ENCODE peak calls at places on chromosomes 6 and 20, in ten cellular contexts. W is Peyer's patch, Q is A549, C is ovary, V is heart left ventricle, Z is erythroblast, J is right lobe of liver, G is upper lobe of left lung, N is IMR-90, U is body of pancreas. D is an unnamed sample.

GRCh38 chr6:129679758-129680157 is 30.2 kb downstream of the ARHGAP18 start:
- DNase-seq in N (no peak), Q (no peak), G (no peak), W (no peak), J (no peak), V (no peak), Z (peak), U (no peak), C (no peak), D (no peak)

GRCh38 chr6:82910394-82910793 is 155.2 kb downstream of the UBE3D start:
- DNase-seq in W (no peak), V (no peak), J (no peak), G (no peak), N (no peak), C (no peak), U (no peak), Q (no peak), Z (no peak), D (no peak)

GRCh38 chr20:14979472-14979986 is 642.1 kb upstream of the FLRT3 start:
- DNase-seq in C (no peak), V (no peak), W (no peak), N (no peak), Q (no peak), U (no peak), J (no peak), G (no peak), Z (no peak), D (no peak)

GRCh38 chr6:169793408-169793807 is 42.0 kb downstream of the ERMARD start:
- DNase-seq in G (no peak), Z (no peak), W (no peak), V (no peak), C (no peak), U (no peak), Q (no peak), J (peak), N (no peak), D (no peak)

GRCh38 chr20:53773792-53774371 is 180.2 kb upstream of the ZNF217 start:
- DNase-seq in W (no peak), J (no peak), G (no peak), C (no peak), Q (peak), V (no peak), U (no peak), Z (no peak), N (peak), D (no peak)

GRCh38 chr6:3610206-3610605 is 141.3 kb downstream of the PXDC1 start:
- DNase-seq in C (no peak), U (no peak), G (no peak), V (no peak), J (no peak), W (no peak), N (peak), Z (no peak), Q (no peak), D (no peak)

GRCh38 chr6:4441981-4442434 is 306.6 kb upstream of the ECI2 start:
- DNase-seq in N (peak), V (no peak), G (no peak), C (no peak), Z (no peak), J (no peak), U (no peak), Q (peak), W (no peak), D (no peak)

GRCh38 chr20:44552950-44553908 is 29.1 kb upstream of the PKIG start:
- DNase-seq in C (no peak), J (no peak), U (no peak), W (no peak), Q (no peak), G (no peak), V (no peak), Z (peak), N (peak), D (no peak)

GRCh38 chr6:1849686-1850580 is 240.2 kb downstream of the FOXC1 start:
- DNase-seq in V (no peak), N (no peak), J (no peak), Q (no peak), U (peak), W (no peak), C (no peak), Z (peak), G (no peak), D (no peak)

GRCh38 chr6:16759181-16759645 is 2.0 kb downstream of the ATXN1 start:
- DNase-seq in G (no peak), C (no peak), V (no peak), Z (no peak), N (no peak), U (peak), J (no peak), Q (no peak), W (no peak), D (no peak)

GRCh38 chr20:2741463-2741862 is 48.9 kb downstream of the EBF4 start:
- DNase-seq in N (no peak), V (no peak), G (no peak), C (no peak), U (no peak), Q (no peak), W (no peak), J (no peak), Z (no peak), D (no peak)

GRCh38 chr6:134063121-134063965 is 10.9 kb upstream of the SLC2A12 start:
- DNase-seq in U (no peak), V (no peak), C (no peak), N (peak), Z (no peak), Q (no peak), G (no peak), J (no peak), W (no peak), D (no peak)

GRCh38 chr6:169023161-169023874 is 230.3 kb downstream of the THBS2 start:
- DNase-seq in N (no peak), C (no peak), J (no peak), V (no peak), G (no peak), W (no peak), U (no peak), Q (no peak), Z (no peak), D (no peak)

GRCh38 chr20:7174554-7174953 is 407.1 kb downstream of the BMP2 start:
- DNase-seq in Z (no peak), J (no peak), Q (no peak), U (no peak), V (no peak), C (no peak), N (no peak), G (no peak), W (no peak), D (no peak)

GRCh38 chr6:57019434-57019833 is 27.1 kb upstream of the KIAA1586 start:
- DNase-seq in Z (peak), C (no peak), J (no peak), W (no peak), G (no peak), Q (no peak), V (no peak), N (no peak), U (no peak), D (no peak)

GRCh38 chr20:35625584-35626385 is 10.2 kb downstream of the SPAG4 start:
- DNase-seq in C (no peak), U (no peak), Q (no peak), V (no peak), W (no peak), G (no peak), Z (no peak), N (no peak), J (no peak), D (no peak)

GRCh38 chr6:36927114-36927513 is 27.4 kb upstream of the PI16 start:
- DNase-seq in G (no peak), V (no peak), J (no peak), U (no peak), N (no peak), C (no peak), W (no peak), Z (no peak), Q (no peak), D (no peak)

GRCh38 chr6:85650606-85651005 is 7.9 kb upstream of the SYNCRIP start:
- DNase-seq in J (no peak), Q (no peak), V (no peak), N (no peak), Z (no peak), G (no peak), U (no peak), C (no peak), W (no peak), D (no peak)

GRCh38 chr20:48912065-48912464 is 9.4 kb upstream of the ARFGEF2 start:
- DNase-seq in C (no peak), G (no peak), V (no peak), Q (no peak), U (no peak), Z (no peak), W (no peak), J (no peak), N (no peak), D (peak)

GRCh38 chr20:62025832-62026563 is 39.7 kb downstream of the TAF4 start:
- DNase-seq in U (peak), J (no peak), N (peak), V (no peak), C (peak), Z (peak), W (no peak), G (no peak), Q (no peak), D (no peak)

GRCh38 chr6:159505140-159505922 is 187.7 kb downstream of the SOD2 start:
- DNase-seq in G (peak), C (no peak), Z (no peak), N (no peak), V (no peak), J (no peak), Q (no peak), U (no peak), W (no peak), D (no peak)

GRCh38 chr6:150134280-150134920 is 8.4 kb upstream of the PPP1R14C start:
- DNase-seq in G (no peak), W (peak), Z (no peak), N (no peak), J (no peak), U (no peak), Q (no peak), V (no peak), C (no peak), D (no peak)

GRCh38 chr6:47672816-47673215 is 25.6 kb upstream of the ADGRF4 start:
- DNase-seq in V (no peak), Z (no peak), G (no peak), U (no peak), C (no peak), Q (no peak), J (no peak), W (no peak), N (no peak), D (no peak)

GRCh38 chr6:12348530-12349511 is 58.7 kb downstream of the EDN1 start:
- DNase-seq in Z (no peak), W (no peak), J (no peak), N (peak), V (no peak), G (no peak), C (no peak), U (no peak), Q (peak), D (no peak)

GRCh38 chr6:128471907-128472306 is 48.5 kb downstream of the PTPRK start:
- DNase-seq in U (no peak), J (no peak), Q (no peak), V (no peak), G (no peak), N (no peak), Z (no peak), C (no peak), W (no peak), D (no peak)

GRCh38 chr6:45445749-45446454 is 68.2 kb upstream of the SUPT3H start:
- DNase-seq in G (no peak), Q (peak), W (no peak), V (peak), N (peak), U (peak), C (peak), Z (peak), J (peak), D (no peak)

DNA sequence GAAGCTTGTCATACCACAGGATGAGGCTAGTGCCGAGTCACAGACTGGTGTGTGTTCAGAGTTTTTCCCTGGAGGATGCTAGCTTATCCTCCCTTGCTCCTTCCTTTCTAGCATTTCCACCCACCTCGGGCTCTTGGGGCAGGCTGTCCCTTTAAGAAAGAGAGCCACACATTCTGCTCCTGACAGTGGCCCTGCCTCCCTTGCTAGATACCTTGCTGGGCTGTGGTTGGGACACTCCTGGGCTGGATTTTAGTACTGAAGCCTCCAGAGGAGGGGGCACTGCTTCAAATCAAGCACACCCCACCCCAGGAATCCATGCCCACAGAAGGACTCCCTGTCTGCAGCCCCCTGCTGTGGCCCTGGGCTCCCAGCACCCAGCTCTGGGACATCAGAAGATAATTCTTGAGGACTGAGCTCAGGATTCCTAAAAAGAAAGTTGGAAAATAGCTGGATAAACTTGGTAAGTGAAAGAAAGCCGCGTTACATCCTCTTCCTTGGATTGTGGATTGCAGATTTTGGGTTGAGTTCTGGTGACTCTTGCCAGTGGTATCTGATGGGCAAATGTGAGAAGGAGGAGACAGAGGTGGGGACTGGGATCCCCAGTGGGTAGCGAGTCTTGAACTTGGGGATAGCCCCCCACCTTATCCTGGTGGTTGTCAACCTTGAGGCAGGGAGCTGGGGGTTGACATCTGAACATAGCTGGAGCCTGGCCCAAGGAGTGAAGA is 29.0 kb downstream of the DAAM2 start:
- DNase-seq in U (no peak), C (no peak), G (no peak), Z (no peak), N (no peak), J (no peak), W (no peak), V (peak), Q (no peak), D (no peak)
- TF ChIP-seq POLR2A in U (no peak), C (no peak), G (no peak), Z (no peak), N (no peak), J (no peak), W (no peak), V (no peak), Q (no peak), D (no peak)

DNA sequence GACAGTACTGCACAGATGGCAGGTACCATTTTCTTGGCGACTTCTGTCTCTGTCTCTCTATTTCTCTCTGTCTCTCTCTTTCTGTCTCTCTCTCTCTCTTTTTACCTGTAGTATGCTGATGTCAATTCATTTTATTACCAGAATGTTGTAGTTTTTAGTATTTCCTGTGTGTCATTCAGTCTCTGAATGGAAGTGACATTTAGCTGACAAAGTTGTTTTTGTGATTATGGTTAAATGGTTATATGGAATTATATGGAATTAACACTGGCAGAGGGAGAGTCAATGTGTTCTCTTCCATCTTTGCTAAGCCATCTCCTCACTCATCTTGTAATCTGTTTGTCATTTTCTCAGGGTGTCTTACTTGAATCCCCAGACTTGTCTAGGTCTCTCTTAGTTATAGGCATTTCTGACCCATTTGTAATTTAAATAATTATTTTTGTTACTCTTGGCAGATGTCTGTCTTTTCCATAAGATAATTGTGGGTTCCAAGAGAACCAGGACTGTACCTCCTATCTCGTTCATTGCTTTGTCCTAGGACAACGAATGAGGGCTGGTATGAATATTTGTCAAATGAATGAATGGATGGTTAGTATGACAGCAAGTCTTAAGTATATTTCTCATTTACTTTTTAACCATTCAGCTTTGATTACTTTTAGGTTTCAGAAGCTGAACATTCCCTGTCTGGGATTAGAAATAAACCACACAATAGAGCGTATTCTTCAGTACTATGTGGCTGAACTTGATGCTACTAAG is 64.4 kb downstream of the DNAH8 start:
- DNase-seq in V (no peak), J (no peak), N (no peak), C (no peak), W (no peak), Q (no peak), U (no peak), G (no peak), Z (no peak), D (no peak)
- TF ChIP-seq POLR2A in V (no peak), J (no peak), N (no peak), C (no peak), W (no peak), Q (no peak), U (no peak), G (no peak), Z (no peak), D (no peak)

DNA sequence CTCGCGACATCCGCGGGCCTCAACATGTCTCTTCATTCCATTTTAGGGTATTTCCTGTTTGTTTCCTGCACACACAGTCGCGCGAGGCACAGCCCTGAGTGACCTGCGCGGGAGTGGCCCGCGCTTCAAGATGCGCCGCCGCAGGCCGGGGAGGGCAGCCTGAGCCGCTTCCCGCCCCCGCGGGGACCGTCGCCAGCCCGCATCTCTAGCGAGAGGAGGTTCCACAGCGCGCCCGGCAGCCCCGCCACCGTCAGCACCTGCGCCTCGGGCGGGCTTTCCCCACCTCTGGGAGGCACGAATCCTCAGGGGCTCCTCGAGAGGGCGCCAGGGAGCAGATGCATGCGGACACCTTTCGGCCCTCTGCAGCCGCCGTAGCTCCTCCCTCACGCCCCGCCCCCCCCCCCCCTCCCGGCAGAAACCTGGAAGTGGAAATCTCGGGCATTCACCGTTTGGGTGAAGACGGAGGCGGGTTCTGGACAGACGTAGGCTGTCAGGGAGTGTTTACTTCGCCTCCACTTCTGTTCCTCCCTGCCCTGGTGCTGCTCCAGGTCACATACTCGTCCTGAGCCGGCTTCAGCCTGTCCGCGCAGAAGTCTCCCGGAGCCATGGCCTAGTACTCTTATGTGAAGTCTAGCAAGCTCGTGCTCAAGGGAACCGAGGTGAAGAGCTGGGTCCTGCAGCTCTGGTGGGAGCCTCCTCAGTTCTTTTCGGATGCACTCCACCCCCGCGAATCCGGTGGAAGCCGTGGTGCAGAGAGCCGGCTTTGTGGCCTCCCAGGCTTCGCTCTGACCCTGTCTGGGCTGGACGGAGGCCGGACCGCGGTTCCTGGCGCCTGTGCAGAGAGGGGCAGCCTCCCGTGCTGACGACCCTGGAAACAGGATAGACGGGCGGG is 880.5 kb upstream of the DEFB115 start:
- DNase-seq in J (peak), V (peak), N (peak), W (peak), Q (peak), U (peak), C (peak), Z (peak), G (peak), D (peak)
- TF ChIP-seq POLR2A in J (no peak), V (no peak), N (peak), W (peak), Q (peak), U (peak), C (no peak), Z (peak), G (no peak), D (no peak)

GRCh38 chr6:30520480-30520992 is 31.2 kb downstream of the HLA-E start:
- DNase-seq in J (no peak), C (no peak), U (no peak), W (no peak), Q (no peak), Z (no peak), N (no peak), V (no peak), G (no peak), D (no peak)

GRCh38 chr6:30513451-30513850 is 24.1 kb downstream of the HLA-E start:
- DNase-seq in U (no peak), W (no peak), N (no peak), C (no peak), J (no peak), V (no peak), G (no peak), Z (no peak), Q (no peak), D (no peak)

GRCh38 chr6:30515106-30515505 is 25.8 kb downstream of the HLA-E start:
- DNase-seq in N (no peak), U (no peak), V (no peak), Q (no peak), G (no peak), Z (no peak), J (no peak), W (no peak), C (no peak), D (no peak)

GRCh38 chr6:30515967-30516753 is 26.9 kb downstream of the HLA-E start:
- DNase-seq in G (peak), U (peak), W (peak), V (peak), C (peak), N (peak), Z (peak), Q (peak), J (peak), D (peak)

GRCh38 chr6:30518505-30518850 is 29.2 kb downstream of the HLA-E start:
- DNase-seq in W (no peak), J (no peak), Q (no peak), N (no peak), C (no peak), V (no peak), Z (peak), U (no peak), G (no peak), D (no peak)
- TF ChIP-seq POLR2A in W (no peak), J (no peak), Q (no peak), N (no peak), C (no peak), V (no peak), Z (no peak), U (no peak), G (no peak), D (no peak)

GRCh38 chr20:20465259-20465658 is 97.4 kb downstream of the INSM1 start:
- DNase-seq in W (no peak), U (no peak), V (no peak), N (no peak), Z (no peak), G (no peak), J (no peak), Q (no peak), C (no peak), D (no peak)

GRCh38 chr20:20463933-20464374 is 96.0 kb downstream of the INSM1 start:
- DNase-seq in J (no peak), W (no peak), Z (no peak), G (no peak), V (no peak), C (no peak), N (no peak), U (no peak), Q (no peak), D (no peak)

GRCh38 chr20:20462185-20462584 is 94.3 kb downstream of the INSM1 start:
- DNase-seq in C (no peak), Q (no peak), V (no peak), G (no peak), N (no peak), J (no peak), W (no peak), U (no peak), Z (no peak), D (no peak)

GRCh38 chr20:20461526-20461925 is 93.6 kb downstream of the INSM1 start:
- DNase-seq in W (no peak), C (no peak), Z (no peak), N (no peak), J (no peak), U (no peak), Q (no peak), V (no peak), G (no peak), D (no peak)

DNA sequence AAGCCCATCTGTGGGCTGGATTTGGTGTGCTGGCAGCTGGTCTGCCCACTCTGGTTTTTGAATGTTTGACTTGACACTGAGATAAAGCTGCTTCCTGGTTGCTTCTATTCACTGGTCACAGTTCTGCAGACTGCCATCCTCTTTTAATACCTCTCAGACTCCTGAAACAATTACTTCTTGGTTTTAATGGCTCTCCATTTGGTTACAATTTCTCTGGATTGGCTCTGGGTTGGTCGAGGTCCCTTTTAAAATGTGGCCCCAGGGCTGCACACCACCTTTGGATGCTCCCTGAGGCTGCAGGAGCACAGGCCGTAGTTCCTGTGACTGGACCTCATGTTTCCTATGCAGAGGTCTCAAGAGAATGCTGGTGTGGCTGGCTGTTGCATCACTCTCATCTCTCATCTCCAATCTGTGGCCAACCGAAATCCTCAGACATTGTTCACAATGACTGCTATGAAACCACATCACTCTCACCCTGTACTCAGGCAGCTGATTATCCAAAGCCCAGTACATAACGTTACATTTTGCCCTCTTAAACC is 98.5 kb downstream of the INSM1 start:
- DNase-seq in N (peak), V (no peak), U (no peak), Q (no peak), Z (no peak), G (no peak), W (no peak), C (no peak), J (no peak), D (no peak)
- TF ChIP-seq POLR2A in N (no peak), V (no peak), U (no peak), Q (no peak), Z (no peak), G (no peak), W (no peak), C (no peak), J (no peak), D (no peak)

D was measured in spleen.